ENCODE peak calls at places on chromosomes 11 and 22, in eight cellular contexts. One of them, this sample, is unnamed.

GRCh38 chr11:89489930-89490329 is 1.2 kb downstream of the NOX4 start:
- DNase-seq in uterus: no peak
- DNase-seq in IMR-90: peak; percentile 76
- DNase-seq in A549: no peak
- DNase-seq in HCT116: no peak
- DNase-seq in transverse colon: no peak
- DNase-seq in body of pancreas: no peak
- DNase-seq in lower leg skin: no peak
- DNase-seq in this sample: no peak

GRCh38 chr11:134584706-134585445 is 172.8 kb upstream of the B3GAT1 start:
- DNase-seq in uterus: no peak
- DNase-seq in IMR-90: no peak
- DNase-seq in A549: no peak
- DNase-seq in HCT116: no peak
- DNase-seq in transverse colon: no peak
- DNase-seq in body of pancreas: no peak
- DNase-seq in lower leg skin: no peak
- DNase-seq in this sample: no peak

GRCh38 chr11:106585061-106585460 is 433.2 kb downstream of the GUCY1A2 start:
- DNase-seq in uterus: no peak
- DNase-seq in IMR-90: peak; percentile 51
- DNase-seq in A549: peak; percentile 6
- DNase-seq in HCT116: no peak
- DNase-seq in transverse colon: no peak
- DNase-seq in body of pancreas: no peak
- DNase-seq in lower leg skin: no peak
- DNase-seq in this sample: no peak

GRCh38 chr11:43987384-43988039 is 45.1 kb downstream of the C11orf96 start:
- DNase-seq in uterus: peak; percentile 96
- DNase-seq in IMR-90: peak; percentile 80
- DNase-seq in A549: no peak
- DNase-seq in HCT116: no peak
- DNase-seq in transverse colon: peak; percentile 72
- DNase-seq in body of pancreas: peak; percentile 57
- DNase-seq in lower leg skin: peak; percentile 95
- DNase-seq in this sample: peak; percentile 95

GRCh38 chr22:27128461-27129080 is 471.2 kb downstream of the MIAT start:
- DNase-seq in uterus: no peak
- DNase-seq in IMR-90: no peak
- DNase-seq in A549: no peak
- DNase-seq in HCT116: no peak
- DNase-seq in transverse colon: no peak
- DNase-seq in body of pancreas: no peak
- DNase-seq in lower leg skin: no peak
- DNase-seq in this sample: no peak

GRCh38 chr22:37281646-37282384 is 493 bp upstream of the CYTH4 start:
- DNase-seq in uterus: no peak
- DNase-seq in IMR-90: no peak
- DNase-seq in A549: no peak
- DNase-seq in HCT116: no peak
- DNase-seq in transverse colon: no peak
- DNase-seq in body of pancreas: no peak
- DNase-seq in lower leg skin: no peak
- DNase-seq in this sample: no peak

GRCh38 chr22:42895541-42895981 is 38.5 kb upstream of the ARFGAP3 start:
- DNase-seq in uterus: no peak
- DNase-seq in IMR-90: no peak
- DNase-seq in A549: no peak
- DNase-seq in HCT116: no peak
- DNase-seq in transverse colon: no peak
- DNase-seq in body of pancreas: no peak
- DNase-seq in lower leg skin: no peak
- DNase-seq in this sample: no peak

GRCh38 chr11:116917632-116918031 is 80.2 kb upstream of the APOA1 start:
- DNase-seq in uterus: no peak
- DNase-seq in IMR-90: no peak
- DNase-seq in A549: no peak
- DNase-seq in HCT116: no peak
- DNase-seq in transverse colon: no peak
- DNase-seq in body of pancreas: no peak
- DNase-seq in lower leg skin: no peak
- DNase-seq in this sample: no peak

GRCh38 chr11:61957028-61957770 is 7.0 kb downstream of the BEST1 start:
- DNase-seq in uterus: peak; percentile 13
- DNase-seq in IMR-90: no peak
- DNase-seq in A549: no peak
- DNase-seq in HCT116: no peak
- DNase-seq in transverse colon: no peak
- DNase-seq in body of pancreas: peak; percentile 8
- DNase-seq in lower leg skin: peak; percentile 71
- DNase-seq in this sample: no peak

GRCh38 chr11:104870910-104871309 is 27.4 kb downstream of the CASP12 start:
- DNase-seq in uterus: no peak
- DNase-seq in IMR-90: peak; percentile 62
- DNase-seq in A549: no peak
- DNase-seq in HCT116: no peak
- DNase-seq in transverse colon: no peak
- DNase-seq in body of pancreas: no peak
- DNase-seq in lower leg skin: no peak
- DNase-seq in this sample: no peak

GRCh38 chr22:49011769-49012598 is 815.7 kb downstream of the BRD1 start:
- DNase-seq in uterus: no peak
- DNase-seq in IMR-90: no peak
- DNase-seq in A549: no peak
- DNase-seq in HCT116: no peak
- DNase-seq in transverse colon: no peak
- DNase-seq in body of pancreas: no peak
- DNase-seq in lower leg skin: peak; percentile 57
- DNase-seq in this sample: peak; percentile 41

GRCh38 chr11:70456921-70457532 is 58.7 kb downstream of the CTTN start:
- DNase-seq in uterus: no peak
- DNase-seq in IMR-90: peak; percentile 31
- DNase-seq in A549: peak; percentile 37
- DNase-seq in HCT116: no peak
- DNase-seq in transverse colon: no peak
- DNase-seq in body of pancreas: no peak
- DNase-seq in lower leg skin: no peak
- DNase-seq in this sample: no peak

GRCh38 chr11:10898763-10899541 is 41.1 kb upstream of the ZBED5 start:
- DNase-seq in uterus: no peak
- DNase-seq in IMR-90: no peak
- DNase-seq in A549: no peak
- DNase-seq in HCT116: no peak
- DNase-seq in transverse colon: no peak
- DNase-seq in body of pancreas: no peak
- DNase-seq in lower leg skin: no peak
- DNase-seq in this sample: no peak

GRCh38 chr22:29877620-29878019 is 5.4 kb upstream of the MTMR3 start:
- DNase-seq in uterus: no peak
- DNase-seq in IMR-90: peak; percentile 31
- DNase-seq in A549: no peak
- DNase-seq in HCT116: no peak
- DNase-seq in transverse colon: no peak
- DNase-seq in body of pancreas: no peak
- DNase-seq in lower leg skin: no peak
- DNase-seq in this sample: no peak

GRCh38 chr11:83035070-83035854 is 36.4 kb downstream of the RAB30 start:
- DNase-seq in uterus: no peak
- DNase-seq in IMR-90: no peak
- DNase-seq in A549: no peak
- DNase-seq in HCT116: no peak
- DNase-seq in transverse colon: no peak
- DNase-seq in body of pancreas: no peak
- DNase-seq in lower leg skin: no peak
- DNase-seq in this sample: no peak

GRCh38 chr11:83033367-83033766 is 38.3 kb downstream of the RAB30 start:
- DNase-seq in uterus: no peak
- DNase-seq in IMR-90: no peak
- DNase-seq in A549: no peak
- DNase-seq in HCT116: no peak
- DNase-seq in transverse colon: no peak
- DNase-seq in body of pancreas: no peak
- DNase-seq in lower leg skin: no peak
- DNase-seq in this sample: no peak

GRCh38 chr11:83034673-83035014 is 37.1 kb downstream of the RAB30 start:
- DNase-seq in uterus: no peak
- DNase-seq in IMR-90: no peak
- DNase-seq in A549: no peak
- DNase-seq in HCT116: no peak
- DNase-seq in transverse colon: no peak
- DNase-seq in body of pancreas: no peak
- DNase-seq in lower leg skin: no peak
- DNase-seq in this sample: no peak

GRCh38 chr11:83036701-83037100 is 35.0 kb downstream of the RAB30 start:
- DNase-seq in uterus: no peak
- DNase-seq in IMR-90: no peak
- DNase-seq in A549: no peak
- DNase-seq in HCT116: no peak
- DNase-seq in transverse colon: no peak
- DNase-seq in body of pancreas: no peak
- DNase-seq in lower leg skin: no peak
- DNase-seq in this sample: no peak

GRCh38 chr11:83033972-83034672 is 37.6 kb downstream of the RAB30 start:
- DNase-seq in uterus: peak; percentile 56
- DNase-seq in IMR-90: peak; percentile 71
- DNase-seq in A549: no peak
- DNase-seq in HCT116: no peak
- DNase-seq in transverse colon: peak; percentile 63
- DNase-seq in body of pancreas: peak; percentile 34
- DNase-seq in lower leg skin: peak; percentile 88
- DNase-seq in this sample: no peak
- H3K4me3 ChIP-seq in uterus: peak overlapping the region; percentile 5
- H3K4me3 ChIP-seq in IMR-90: no peak overlapping the region
- H3K4me3 ChIP-seq in A549: no peak overlapping the region
- H3K4me3 ChIP-seq in HCT116: no peak overlapping the region
- H3K4me3 ChIP-seq in transverse colon: peak overlapping the region; percentile 18
- H3K4me3 ChIP-seq in body of pancreas: no peak overlapping the region
- H3K4me3 ChIP-seq in lower leg skin: no peak overlapping the region
- H3K4me3 ChIP-seq in this sample: no peak overlapping the region

GRCh38 chr11:686451-687243 is 8.4 kb downstream of the DEAF1 start:
- DNase-seq in uterus: no peak
- DNase-seq in IMR-90: no peak
- DNase-seq in A549: no peak
- DNase-seq in HCT116: no peak
- DNase-seq in transverse colon: no peak
- DNase-seq in body of pancreas: no peak
- DNase-seq in lower leg skin: no peak
- DNase-seq in this sample: no peak
- TF ChIP-seq POLR2A in uterus: no peak
- TF ChIP-seq POLR2A in IMR-90: no peak
- TF ChIP-seq POLR2A in A549: no peak
- TF ChIP-seq POLR2A in HCT116: no peak
- TF ChIP-seq POLR2A in transverse colon: no peak
- TF ChIP-seq POLR2A in body of pancreas: no peak
- TF ChIP-seq POLR2A in lower leg skin: no peak
- TF ChIP-seq POLR2A in this sample: no peak

GRCh38 chr22:39230261-39231196 is 14.3 kb downstream of the PDGFB start:
- DNase-seq in uterus: no peak
- DNase-seq in IMR-90: no peak
- DNase-seq in A549: no peak
- DNase-seq in HCT116: no peak
- DNase-seq in transverse colon: no peak
- DNase-seq in body of pancreas: no peak
- DNase-seq in lower leg skin: no peak
- DNase-seq in this sample: no peak
- H3K4me3 ChIP-seq in uterus: no peak overlapping the region
- H3K4me3 ChIP-seq in IMR-90: no peak overlapping the region
- H3K4me3 ChIP-seq in A549: no peak overlapping the region
- H3K4me3 ChIP-seq in HCT116: no peak overlapping the region
- H3K4me3 ChIP-seq in transverse colon: no peak overlapping the region
- H3K4me3 ChIP-seq in body of pancreas: no peak overlapping the region
- H3K4me3 ChIP-seq in lower leg skin: no peak overlapping the region
- H3K4me3 ChIP-seq in this sample: no peak overlapping the region

DNA sequence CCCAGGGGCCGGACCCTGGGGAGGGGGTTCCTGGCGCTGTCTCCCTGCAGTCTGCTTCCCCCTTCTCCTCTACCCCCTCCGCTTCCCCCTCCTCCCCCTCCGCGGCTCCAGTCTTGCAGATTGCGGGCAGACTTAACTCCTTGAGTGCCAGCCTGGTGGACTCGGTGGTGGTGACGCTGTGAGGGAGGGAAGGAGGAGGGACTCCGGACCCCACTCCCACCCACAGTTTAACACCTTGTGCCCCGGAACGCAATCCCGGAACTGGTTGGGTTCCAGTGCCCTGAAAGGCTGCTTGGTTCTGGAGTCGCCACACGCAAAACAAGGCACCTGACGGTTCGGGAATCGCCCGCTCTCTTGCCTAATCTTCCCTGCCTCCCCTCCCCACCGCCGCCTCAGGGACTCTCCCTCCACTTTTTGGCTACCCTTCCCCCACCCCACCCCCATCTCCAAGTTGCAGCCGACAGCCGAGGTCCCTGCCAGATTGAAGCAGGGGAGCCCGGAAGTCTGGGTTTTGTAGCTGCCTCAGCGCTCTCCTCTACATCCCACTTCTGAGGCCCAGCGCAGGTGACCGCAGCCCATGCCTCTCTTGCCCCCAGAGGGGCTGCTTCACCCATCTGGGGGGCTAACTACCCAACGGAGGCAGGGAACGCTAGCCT is 3.9 kb upstream of the BCL9L start:
- DNase-seq in uterus: peak; percentile 91
- DNase-seq in IMR-90: peak; percentile 77
- DNase-seq in A549: peak; percentile 92
- DNase-seq in HCT116: peak; percentile 89
- DNase-seq in transverse colon: peak; percentile 91
- DNase-seq in body of pancreas: peak; percentile 91
- DNase-seq in lower leg skin: peak; percentile 97
- DNase-seq in this sample: peak; percentile 90
- TF ChIP-seq POLR2A in uterus: no peak
- TF ChIP-seq POLR2A in IMR-90: no peak
- TF ChIP-seq POLR2A in A549: no peak
- TF ChIP-seq POLR2A in HCT116: no peak
- TF ChIP-seq POLR2A in transverse colon: peak; percentile 56
- TF ChIP-seq POLR2A in body of pancreas: no peak
- TF ChIP-seq POLR2A in lower leg skin: no peak
- TF ChIP-seq POLR2A in this sample: no peak

GRCh38 chr11:128689586-128689945 is 4.3 kb upstream of the FLI1 start:
- DNase-seq in uterus: no peak
- DNase-seq in IMR-90: no peak
- DNase-seq in A549: no peak
- DNase-seq in HCT116: no peak
- DNase-seq in transverse colon: no peak
- DNase-seq in body of pancreas: no peak
- DNase-seq in lower leg skin: no peak
- DNase-seq in this sample: peak; percentile 50
- H3K4me3 ChIP-seq in uterus: no peak overlapping the region
- H3K4me3 ChIP-seq in IMR-90: no peak overlapping the region
- H3K4me3 ChIP-seq in A549: no peak overlapping the region
- H3K4me3 ChIP-seq in HCT116: no peak overlapping the region
- H3K4me3 ChIP-seq in transverse colon: no peak overlapping the region
- H3K4me3 ChIP-seq in body of pancreas: no peak overlapping the region
- H3K4me3 ChIP-seq in lower leg skin: no peak overlapping the region
- H3K4me3 ChIP-seq in this sample: no peak overlapping the region